ENCODE peak calls at places on chromosomes 5 and 9, in six cellular contexts. One of them, this sample, is unnamed.

GRCh38 chr9:81971727-81972126 is 16.8 kb upstream of the SPATA31D1 start:
- DNase-seq in skeletal muscle cell: no peak
- DNase-seq in psoas muscle: no peak
- DNase-seq in tibial nerve: no peak
- DNase-seq in suprapubic skin: no peak
- DNase-seq in CD4-positive, alpha-beta memory T cell: no peak
- DNase-seq in this sample: no peak

GRCh38 chr9:84327184-84327583 is 13.4 kb downstream of the SLC28A3 start:
- DNase-seq in skeletal muscle cell: no peak
- DNase-seq in psoas muscle: no peak
- DNase-seq in tibial nerve: no peak
- DNase-seq in suprapubic skin: no peak
- DNase-seq in CD4-positive, alpha-beta memory T cell: no peak
- DNase-seq in this sample: no peak

GRCh38 chr9:88460583-88461332 is 72.5 kb downstream of the SPIN1 start:
- DNase-seq in skeletal muscle cell: no peak
- DNase-seq in psoas muscle: no peak
- DNase-seq in tibial nerve: no peak
- DNase-seq in suprapubic skin: no peak
- DNase-seq in CD4-positive, alpha-beta memory T cell: no peak
- DNase-seq in this sample: no peak

GRCh38 chr5:81936750-81937149 is 35.1 kb upstream of the ATG10 start:
- DNase-seq in skeletal muscle cell: no peak
- DNase-seq in psoas muscle: no peak
- DNase-seq in tibial nerve: no peak
- DNase-seq in suprapubic skin: no peak
- DNase-seq in CD4-positive, alpha-beta memory T cell: no peak
- DNase-seq in this sample: no peak

GRCh38 chr5:2752059-2752874 is 790 bp upstream of the IRX2 start:
- DNase-seq in skeletal muscle cell: no peak
- DNase-seq in psoas muscle: no peak
- DNase-seq in tibial nerve: no peak
- DNase-seq in suprapubic skin: no peak
- DNase-seq in CD4-positive, alpha-beta memory T cell: no peak
- DNase-seq in this sample: peak

GRCh38 chr9:129702563-129702962 is 37.1 kb downstream of the PRRX2 start:
- DNase-seq in skeletal muscle cell: no peak
- DNase-seq in psoas muscle: no peak
- DNase-seq in tibial nerve: no peak
- DNase-seq in suprapubic skin: no peak
- DNase-seq in CD4-positive, alpha-beta memory T cell: no peak
- DNase-seq in this sample: peak

GRCh38 chr9:129487658-129488483 is 133.0 kb downstream of the C9orf50 start:
- DNase-seq in skeletal muscle cell: no peak
- DNase-seq in psoas muscle: peak
- DNase-seq in tibial nerve: peak
- DNase-seq in suprapubic skin: peak
- DNase-seq in CD4-positive, alpha-beta memory T cell: no peak
- DNase-seq in this sample: peak

GRCh38 chr5:109452661-109453060 is 42.9 kb upstream of the PJA2 start:
- DNase-seq in skeletal muscle cell: no peak
- DNase-seq in psoas muscle: no peak
- DNase-seq in tibial nerve: no peak
- DNase-seq in suprapubic skin: no peak
- DNase-seq in CD4-positive, alpha-beta memory T cell: no peak
- DNase-seq in this sample: no peak

GRCh38 chr5:96756985-96757384 is 50.8 kb downstream of the ERAP1 start:
- DNase-seq in skeletal muscle cell: no peak
- DNase-seq in psoas muscle: no peak
- DNase-seq in tibial nerve: no peak
- DNase-seq in suprapubic skin: no peak
- DNase-seq in CD4-positive, alpha-beta memory T cell: no peak
- DNase-seq in this sample: no peak

GRCh38 chr9:32423371-32423770 is 38.9 kb downstream of the ACO1 start:
- DNase-seq in skeletal muscle cell: peak
- DNase-seq in psoas muscle: no peak
- DNase-seq in tibial nerve: no peak
- DNase-seq in suprapubic skin: no peak
- DNase-seq in CD4-positive, alpha-beta memory T cell: no peak
- DNase-seq in this sample: no peak

GRCh38 chr5:80186634-80187033 is 69.2 kb downstream of the SERINC5 start:
- DNase-seq in skeletal muscle cell: no peak
- DNase-seq in psoas muscle: no peak
- DNase-seq in tibial nerve: no peak
- DNase-seq in suprapubic skin: no peak
- DNase-seq in CD4-positive, alpha-beta memory T cell: peak
- DNase-seq in this sample: peak

GRCh38 chr9:100087218-100087617 is 11.6 kb downstream of the ERP44 start:
- DNase-seq in skeletal muscle cell: no peak
- DNase-seq in psoas muscle: no peak
- DNase-seq in tibial nerve: no peak
- DNase-seq in suprapubic skin: no peak
- DNase-seq in CD4-positive, alpha-beta memory T cell: peak
- DNase-seq in this sample: no peak

GRCh38 chr9:71791875-71792274 is 23.6 kb upstream of the CEMIP2 start:
- DNase-seq in skeletal muscle cell: no peak
- DNase-seq in psoas muscle: no peak
- DNase-seq in tibial nerve: no peak
- DNase-seq in suprapubic skin: no peak
- DNase-seq in CD4-positive, alpha-beta memory T cell: no peak
- DNase-seq in this sample: no peak

GRCh38 chr5:151234476-151235238 is 10.8 kb upstream of the CCDC69 start:
- DNase-seq in skeletal muscle cell: peak
- DNase-seq in psoas muscle: peak
- DNase-seq in tibial nerve: peak
- DNase-seq in suprapubic skin: peak
- DNase-seq in CD4-positive, alpha-beta memory T cell: no peak
- DNase-seq in this sample: peak

GRCh38 chr5:65172486-65173129 is 309.1 kb downstream of the ADAMTS6 start:
- DNase-seq in skeletal muscle cell: peak
- DNase-seq in psoas muscle: no peak
- DNase-seq in tibial nerve: no peak
- DNase-seq in suprapubic skin: no peak
- DNase-seq in CD4-positive, alpha-beta memory T cell: no peak
- DNase-seq in this sample: no peak

GRCh38 chr9:106864533-106865143 is 1.7 kb downstream of the ZNF462 start:
- DNase-seq in skeletal muscle cell: no peak
- DNase-seq in psoas muscle: no peak
- DNase-seq in tibial nerve: no peak
- DNase-seq in suprapubic skin: no peak
- DNase-seq in CD4-positive, alpha-beta memory T cell: no peak
- DNase-seq in this sample: no peak

GRCh38 chr5:32027717-32028321 is 146.3 kb downstream of the GOLPH3 start:
- DNase-seq in skeletal muscle cell: peak
- DNase-seq in psoas muscle: peak
- DNase-seq in tibial nerve: peak
- DNase-seq in suprapubic skin: no peak
- DNase-seq in CD4-positive, alpha-beta memory T cell: no peak
- DNase-seq in this sample: no peak
- H3K4me3 ChIP-seq in skeletal muscle cell: peak
- H3K4me3 ChIP-seq in psoas muscle: peak
- H3K4me3 ChIP-seq in tibial nerve: no peak
- H3K4me3 ChIP-seq in suprapubic skin: peak
- H3K4me3 ChIP-seq in CD4-positive, alpha-beta memory T cell: no peak
- H3K4me3 ChIP-seq in this sample: no peak

DNA sequence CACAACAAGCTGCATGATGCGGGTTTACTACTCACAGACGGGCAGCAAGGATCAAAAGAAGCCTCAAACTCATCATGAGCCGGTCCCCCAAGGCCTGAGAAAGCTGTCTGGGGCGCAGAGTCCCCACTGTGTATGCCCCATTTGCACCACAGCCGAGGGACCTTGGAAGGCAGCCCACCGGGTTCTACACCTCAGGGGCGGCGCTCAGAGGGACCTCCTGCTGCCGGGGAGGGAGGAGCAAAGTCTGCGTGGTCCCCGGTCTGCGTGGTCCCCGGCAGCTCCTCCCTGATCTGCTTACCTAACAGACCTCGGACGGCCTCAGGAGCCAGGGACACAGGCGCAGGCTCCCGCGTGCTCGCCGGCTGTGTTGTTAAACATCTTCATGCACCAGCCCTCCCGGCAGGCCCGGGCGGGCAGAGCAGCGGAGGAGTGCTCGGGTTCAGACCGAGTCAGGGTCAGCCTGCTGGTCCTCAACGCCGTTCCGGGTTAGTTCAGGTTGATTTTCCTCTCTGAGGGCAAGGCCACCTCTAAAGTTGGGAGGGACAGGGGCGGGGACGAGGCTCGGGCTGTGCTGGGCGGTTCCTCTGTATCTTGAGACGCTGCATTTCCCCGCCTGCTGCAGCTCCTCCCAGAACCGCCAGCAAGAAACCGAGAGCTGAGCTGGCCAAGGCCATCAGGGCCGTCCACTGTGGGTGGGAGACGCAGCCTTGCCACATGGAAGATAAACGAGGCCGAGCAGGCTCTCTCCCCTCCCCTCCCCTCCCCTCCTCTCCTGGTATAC is 74.6 kb downstream of the MRPL36 start:
- DNase-seq in skeletal muscle cell: no peak
- DNase-seq in psoas muscle: no peak
- DNase-seq in tibial nerve: no peak
- DNase-seq in suprapubic skin: peak
- DNase-seq in CD4-positive, alpha-beta memory T cell: peak
- DNase-seq in this sample: peak
- H3K4me3 ChIP-seq in skeletal muscle cell: no peak
- H3K4me3 ChIP-seq in psoas muscle: no peak
- H3K4me3 ChIP-seq in tibial nerve: no peak
- H3K4me3 ChIP-seq in suprapubic skin: no peak
- H3K4me3 ChIP-seq in CD4-positive, alpha-beta memory T cell: no peak
- H3K4me3 ChIP-seq in this sample: no peak

GRCh38 chr9:110307191-110307590 is 30.5 kb downstream of the TXNDC8 start:
- DNase-seq in skeletal muscle cell: no peak
- DNase-seq in psoas muscle: no peak
- DNase-seq in tibial nerve: no peak
- DNase-seq in suprapubic skin: no peak
- DNase-seq in CD4-positive, alpha-beta memory T cell: no peak
- DNase-seq in this sample: no peak
- H3K4me3 ChIP-seq in skeletal muscle cell: no peak
- H3K4me3 ChIP-seq in psoas muscle: no peak
- H3K4me3 ChIP-seq in tibial nerve: no peak
- H3K4me3 ChIP-seq in suprapubic skin: no peak
- H3K4me3 ChIP-seq in CD4-positive, alpha-beta memory T cell: no peak
- H3K4me3 ChIP-seq in this sample: no peak

GRCh38 chr5:177358333-177358939 is 712 bp downstream of the RGS14 start:
- DNase-seq in skeletal muscle cell: no peak
- DNase-seq in psoas muscle: peak
- DNase-seq in tibial nerve: no peak
- DNase-seq in suprapubic skin: no peak
- DNase-seq in CD4-positive, alpha-beta memory T cell: no peak
- DNase-seq in this sample: no peak

GRCh38 chr5:177355162-177355867 is 2.4 kb upstream of the RGS14 start:
- DNase-seq in skeletal muscle cell: no peak
- DNase-seq in psoas muscle: no peak
- DNase-seq in tibial nerve: no peak
- DNase-seq in suprapubic skin: no peak
- DNase-seq in CD4-positive, alpha-beta memory T cell: no peak
- DNase-seq in this sample: no peak

GRCh38 chr5:177357459-177358332 is at the start of gene RGS14:
- DNase-seq in skeletal muscle cell: no peak
- DNase-seq in psoas muscle: peak
- DNase-seq in tibial nerve: no peak
- DNase-seq in suprapubic skin: no peak
- DNase-seq in CD4-positive, alpha-beta memory T cell: peak
- DNase-seq in this sample: peak

GRCh38 chr5:177355868-177356168 is 1.9 kb upstream of the RGS14 start:
- DNase-seq in skeletal muscle cell: no peak
- DNase-seq in psoas muscle: no peak
- DNase-seq in tibial nerve: no peak
- DNase-seq in suprapubic skin: no peak
- DNase-seq in CD4-positive, alpha-beta memory T cell: no peak
- DNase-seq in this sample: no peak

DNA sequence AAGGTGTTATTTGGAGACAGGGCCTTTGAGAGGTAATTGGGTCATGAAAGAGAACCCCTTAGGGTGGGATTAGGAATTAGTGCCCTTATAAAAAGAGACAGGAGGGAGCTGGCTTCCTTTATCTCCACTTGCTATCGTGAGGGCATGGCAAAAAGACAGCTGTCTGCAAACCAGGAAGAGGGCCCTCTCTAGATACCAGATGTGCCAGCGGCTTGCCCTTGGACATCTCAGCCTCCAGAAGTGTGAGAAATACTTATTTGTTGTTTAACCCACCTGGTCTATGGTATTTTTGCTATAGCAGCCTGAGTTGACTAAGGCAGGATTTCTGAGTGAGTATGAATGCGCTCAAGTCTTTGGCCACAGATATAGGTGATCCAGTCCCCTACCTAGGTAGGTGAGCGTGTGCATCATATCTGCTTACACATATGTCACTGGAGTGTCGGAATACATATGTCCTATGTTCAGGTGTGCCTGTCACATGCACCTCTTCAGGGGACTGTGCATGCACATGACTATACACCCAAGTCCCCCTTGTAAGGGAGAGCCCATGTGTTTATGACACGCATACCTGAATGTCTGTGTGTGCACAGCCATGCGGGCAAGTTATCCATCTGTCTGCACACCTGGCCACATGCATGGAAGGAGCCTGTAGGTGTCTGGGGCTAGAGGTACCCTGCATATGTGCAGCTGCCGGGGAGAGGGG is 817 bp upstream of the RGS14 start:
- DNase-seq in skeletal muscle cell: no peak
- DNase-seq in psoas muscle: no peak
- DNase-seq in tibial nerve: no peak
- DNase-seq in suprapubic skin: no peak
- DNase-seq in CD4-positive, alpha-beta memory T cell: no peak
- DNase-seq in this sample: no peak
- H3K4me3 ChIP-seq in skeletal muscle cell: no peak
- H3K4me3 ChIP-seq in psoas muscle: no peak
- H3K4me3 ChIP-seq in tibial nerve: no peak
- H3K4me3 ChIP-seq in suprapubic skin: no peak
- H3K4me3 ChIP-seq in CD4-positive, alpha-beta memory T cell: peak
- H3K4me3 ChIP-seq in this sample: no peak

This sample was measured in lower leg skin.